ENCODE peak calls at places on chromosomes 12 and 14, in ten cellular contexts. J is progenitor cell of endocrine pancreas; K is thoracic aorta; D is NCI-H2081; S is AG08396; T is activated CD8-positive, alpha-beta memory T cell treated with anti-CD3 and anti-CD28 coated beads for 24 hours; G is AG04450; L is PC-9; U is iris pigment epithelial cell; Q is cardiac muscle cell. Y is an unnamed sample.

GRCh38 chr14:23829736-23830474 is 123.7 kb upstream of the DHRS4 start:
- DNase-seq in J (no peak), Q (no peak), S (peak; percentile 70), L (peak; percentile 91), D (no peak), U (peak; percentile 95), K (peak; percentile 11), G (peak; percentile 23), T (no peak), Y (no peak)

GRCh38 chr14:65846469-65846868 is 433.9 kb downstream of the FUT8 start:
- DNase-seq in T (no peak), G (no peak), S (no peak), D (no peak), J (no peak), Q (no peak), U (no peak), K (no peak), L (no peak), Y (no peak)

GRCh38 chr12:54287316-54288157 is 7.0 kb downstream of the HNRNPA1 start:
- DNase-seq in Q (no peak), J (no peak), D (no peak), L (no peak), S (no peak), T (peak; percentile 74), U (no peak), G (no peak), K (no peak), Y (no peak)

GRCh38 chr12:30067156-30067555 is 283.4 kb upstream of the TMTC1 start:
- DNase-seq in Q (no peak), J (no peak), U (peak; percentile 62), L (no peak), T (no peak), D (no peak), K (no peak), S (no peak), G (no peak), Y (no peak)

GRCh38 chr12:96457191-96457930 is 32.0 kb upstream of the CFAP54 start:
- DNase-seq in U (no peak), D (no peak), J (no peak), L (peak; percentile 87), K (no peak), T (no peak), G (no peak), Q (no peak), S (no peak), Y (no peak)

GRCh38 chr14:50237448-50237847 is 6.1 kb upstream of the SOS2 start:
- DNase-seq in K (no peak), L (no peak), J (no peak), T (no peak), U (no peak), Q (no peak), D (no peak), G (no peak), S (no peak), Y (no peak)

GRCh38 chr12:106934277-106934676 is 21.4 kb upstream of the TMEM263 start:
- DNase-seq in L (no peak), S (no peak), U (no peak), Q (no peak), T (no peak), J (no peak), G (no peak), K (no peak), D (no peak), Y (no peak)

GRCh38 chr14:31270196-31270772 is 62.7 kb upstream of the HECTD1 start:
- DNase-seq in T (no peak), L (no peak), U (peak; percentile 24), S (no peak), Q (no peak), J (no peak), K (no peak), D (no peak), G (no peak), Y (peak; percentile 45)

GRCh38 chr14:76936483-76936882 is 92.0 kb downstream of the IRF2BPL start:
- DNase-seq in S (peak; percentile 61), L (no peak), K (no peak), Q (no peak), T (no peak), J (no peak), U (peak; percentile 39), G (no peak), D (no peak), Y (no peak)

GRCh38 chr14:83825836-83826235 is 1704.1 kb upstream of the FLRT2 start:
- DNase-seq in L (no peak), D (no peak), J (no peak), T (no peak), G (no peak), Q (no peak), S (no peak), U (no peak), K (no peak), Y (no peak)

GRCh38 chr12:64990991-64991570 is 130.0 kb downstream of the WIF1 start:
- DNase-seq in G (no peak), J (no peak), S (no peak), K (no peak), U (peak; percentile 5), D (no peak), L (no peak), Q (no peak), T (no peak), Y (no peak)

GRCh38 chr14:33676135-33676566 is 274.7 kb downstream of the EGLN3 start:
- DNase-seq in U (peak; percentile 73), J (no peak), K (no peak), G (no peak), D (peak; percentile 66), L (no peak), Q (peak; percentile 62), S (no peak), T (no peak), Y (peak; percentile 89)

GRCh38 chr12:78898416-78898815 is 33.8 kb downstream of the SYT1 start:
- DNase-seq in D (peak; percentile 92), Q (peak; percentile 18), J (no peak), G (no peak), S (no peak), U (peak; percentile 31), K (no peak), T (no peak), L (no peak), Y (peak; percentile 87)

GRCh38 chr12:104011265-104011664 is 38.7 kb downstream of the GLT8D2 start:
- DNase-seq in T (no peak), D (no peak), U (peak; percentile 94), K (no peak), S (peak; percentile 75), J (no peak), Q (no peak), L (peak; percentile 72), G (peak; percentile 74), Y (no peak)

GRCh38 chr12:779745-780734 is 27.7 kb downstream of the WNK1 start:
- DNase-seq in G (peak; percentile 7), T (no peak), U (peak; percentile 65), S (peak; percentile 25), K (no peak), J (no peak), Q (peak; percentile 10), D (no peak), L (no peak), Y (no peak)

GRCh38 chr12:100497105-100497795 is 23.6 kb downstream of the NR1H4 start:
- DNase-seq in K (no peak), T (no peak), Q (no peak), L (no peak), G (no peak), U (no peak), D (no peak), S (no peak), J (no peak), Y (no peak)

GRCh38 chr14:55383039-55383438 is 28.6 kb downstream of the ATG14 start:
- DNase-seq in Q (peak; percentile 7), G (no peak), K (peak; percentile 18), U (peak; percentile 53), D (no peak), L (no peak), T (no peak), J (no peak), S (no peak), Y (no peak)

GRCh38 chr14:104821229-104821945 is 20.5 kb downstream of the ZBTB42 start:
- DNase-seq in J (no peak), K (no peak), S (no peak), L (peak; percentile 9), D (no peak), U (no peak), T (peak; percentile 52), G (no peak), Q (no peak), Y (no peak)